ENCODE peak calls at places on chromosomes 3 and 15, in four cellular contexts. S, I, Q and Z are unnamed samples.

GRCh38 chr3:168088106-168088722 is 7.5 kb downstream of the GOLIM4 start:
- DNase-seq in S (no peak), I (peak), Q (no peak), Z (no peak)

GRCh38 chr15:101266034-101266433 is 11.3 kb downstream of the SELENOS start:
- DNase-seq in S (no peak), I (peak), Q (no peak), Z (no peak)

GRCh38 chr3:42803800-42804112 is 534 bp downstream of the HIGD1A start:
- DNase-seq in S (no peak), I (peak), Q (peak), Z (no peak)

GRCh38 chr3:4681301-4681700 is 188.2 kb downstream of the ITPR1 start:
- DNase-seq in S (no peak), I (no peak), Q (no peak), Z (no peak)

GRCh38 chr3:113054552-113054951 is 63.8 kb downstream of the GTPBP8 start:
- DNase-seq in S (no peak), I (no peak), Q (no peak), Z (no peak)

GRCh38 chr3:30628931-30629590 is 22.7 kb downstream of the TGFBR2 start:
- DNase-seq in S (no peak), I (no peak), Q (peak), Z (no peak)

GRCh38 chr3:46006646-46007045 is 11.0 kb upstream of the FYCO1 start:
- DNase-seq in S (no peak), I (no peak), Q (no peak), Z (no peak)

GRCh38 chr15:93210995-93211394 is 122.0 kb upstream of the RGMA start:
- DNase-seq in S (no peak), I (peak), Q (no peak), Z (no peak)

GRCh38 chr3:17795733-17796132 is 53.3 kb upstream of the TBC1D5 start:
- DNase-seq in S (no peak), I (no peak), Q (no peak), Z (no peak)

GRCh38 chr3:119350114-119350513 is 55.9 kb downstream of the ARHGAP31 start:
- DNase-seq in S (no peak), I (peak), Q (no peak), Z (no peak)

GRCh38 chr3:119352235-119352634 is 58.1 kb downstream of the ARHGAP31 start:
- DNase-seq in S (no peak), I (no peak), Q (no peak), Z (no peak)

GRCh38 chr3:119349353-119349752 is 55.2 kb downstream of the ARHGAP31 start:
- DNase-seq in S (no peak), I (peak), Q (no peak), Z (no peak)

GRCh38 chr3:119356646-119357045 is 62.5 kb downstream of the ARHGAP31 start:
- DNase-seq in S (no peak), I (no peak), Q (no peak), Z (no peak)

GRCh38 chr3:119352863-119353527 is 58.8 kb downstream of the ARHGAP31 start:
- DNase-seq in S (no peak), I (no peak), Q (no peak), Z (no peak)
- TF ChIP-seq CTCF in S (no peak), I (peak), Q (no peak), Z (peak)

DNA sequence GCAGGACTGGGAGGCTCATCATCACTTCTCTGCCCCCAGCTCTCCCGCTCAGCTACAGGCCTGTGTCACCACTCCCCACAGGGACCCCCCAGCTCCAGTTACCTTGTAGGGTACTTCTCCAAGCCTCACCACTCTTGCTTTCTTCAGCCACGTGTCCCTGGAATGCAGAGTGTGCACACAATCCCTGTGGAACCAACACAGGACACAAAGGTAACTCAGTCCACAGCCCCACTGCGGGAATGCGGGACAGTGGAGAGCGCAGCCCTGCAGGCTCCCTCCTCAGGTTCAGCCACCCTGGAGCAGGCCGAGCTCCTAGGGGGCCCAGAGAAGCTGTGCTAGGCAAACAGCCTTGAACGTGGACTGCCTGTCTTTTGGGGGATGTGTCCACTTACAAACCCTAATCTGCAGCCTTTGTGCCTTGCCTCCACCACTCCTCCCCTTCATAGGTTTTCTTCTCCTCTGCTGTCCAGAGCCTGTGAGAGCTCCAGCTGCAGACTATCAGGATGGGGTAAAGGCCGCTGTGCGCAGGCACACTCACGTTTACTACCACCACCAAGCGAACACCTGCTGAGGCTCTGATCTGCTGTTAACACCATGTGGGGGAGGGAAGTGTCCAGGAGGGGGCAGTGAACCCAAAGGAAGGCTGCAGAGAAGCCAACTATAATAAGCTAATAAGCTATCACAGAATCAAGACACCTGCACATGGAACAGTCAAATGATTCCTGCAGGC is 26.0 kb downstream of the XPC start:
- DNase-seq in S (no peak), I (peak), Q (no peak), Z (no peak)
- TF ChIP-seq CTCF in S (no peak), I (peak), Q (no peak), Z (peak)

GRCh38 chr15:42688301-42688700 is 48.6 kb downstream of the CDAN1 start:
- DNase-seq in S (no peak), I (no peak), Q (no peak), Z (no peak)
- TF ChIP-seq CTCF in S (no peak), I (no peak), Q (no peak), Z (no peak)

GRCh38 chr15:76866008-76866407 is 39.1 kb downstream of the SCAPER start:
- DNase-seq in S (no peak), I (no peak), Q (no peak), Z (no peak)

GRCh38 chr15:76863693-76864092 is 41.4 kb downstream of the SCAPER start:
- DNase-seq in S (no peak), I (no peak), Q (no peak), Z (no peak)

GRCh38 chr15:76865548-76865991 is 39.6 kb downstream of the SCAPER start:
- DNase-seq in S (no peak), I (no peak), Q (no peak), Z (no peak)

GRCh38 chr15:76868740-76869139 is 36.4 kb downstream of the SCAPER start:
- DNase-seq in S (no peak), I (no peak), Q (no peak), Z (no peak)

GRCh38 chr15:76866716-76867321 is 38.3 kb downstream of the SCAPER start:
- DNase-seq in S (no peak), I (no peak), Q (no peak), Z (no peak)
- TF ChIP-seq CTCF in S (no peak), I (peak), Q (no peak), Z (peak)

GRCh38 chr3:52851348-52851747 is 16.5 kb upstream of the MUSTN1 start:
- DNase-seq in S (no peak), I (peak), Q (no peak), Z (peak)
- TF ChIP-seq CTCF in S (no peak), I (peak), Q (no peak), Z (peak)

GRCh38 chr3:24165583-24165982 is 220.5 kb downstream of the NR1D2 start:
- DNase-seq in S (no peak), I (no peak), Q (no peak), Z (no peak)
- TF ChIP-seq CTCF in S (no peak), I (no peak), Q (no peak), Z (no peak)

DNA sequence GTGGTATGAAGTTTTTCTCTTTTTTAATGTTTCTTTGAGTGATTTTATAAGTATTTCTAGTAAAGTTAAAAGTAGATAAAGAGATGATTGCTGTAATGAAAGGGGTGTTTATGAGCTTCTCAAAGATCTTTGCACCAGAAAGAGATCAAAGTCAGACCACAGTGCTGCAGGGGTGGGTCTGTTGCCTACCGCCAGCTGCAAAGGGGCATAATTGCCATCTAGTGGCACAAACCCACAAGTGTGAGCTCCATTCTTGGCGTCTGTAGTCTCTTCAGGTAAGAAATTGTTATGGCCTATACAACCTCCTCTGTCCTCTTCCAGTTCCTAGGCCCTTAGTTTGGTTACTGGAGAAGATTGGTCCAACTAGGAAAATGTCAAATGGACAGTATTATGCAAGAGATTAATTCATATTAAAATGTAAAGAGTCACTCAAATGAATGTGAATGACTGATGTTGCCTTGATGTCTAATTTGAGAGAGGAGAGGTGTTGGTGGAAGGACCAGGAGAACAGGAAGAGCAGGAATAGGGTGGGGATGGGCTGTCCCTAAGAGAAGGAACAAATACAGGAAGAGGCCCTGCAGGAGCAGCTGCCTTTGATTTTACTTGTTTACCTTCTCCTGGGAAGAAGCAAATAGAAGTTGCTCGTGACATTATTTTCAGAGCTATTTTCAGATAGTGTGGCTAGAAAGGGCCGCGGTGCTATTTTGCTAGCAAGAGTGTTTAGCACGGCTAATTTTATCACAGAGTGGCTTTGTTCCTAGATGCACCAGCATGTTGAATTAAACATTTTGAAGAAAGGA is 53.0 kb upstream of the GSK3B start:
- DNase-seq in S (no peak), I (peak), Q (peak), Z (no peak)
- TF ChIP-seq CTCF in S (no peak), I (peak), Q (peak), Z (peak)

DNA sequence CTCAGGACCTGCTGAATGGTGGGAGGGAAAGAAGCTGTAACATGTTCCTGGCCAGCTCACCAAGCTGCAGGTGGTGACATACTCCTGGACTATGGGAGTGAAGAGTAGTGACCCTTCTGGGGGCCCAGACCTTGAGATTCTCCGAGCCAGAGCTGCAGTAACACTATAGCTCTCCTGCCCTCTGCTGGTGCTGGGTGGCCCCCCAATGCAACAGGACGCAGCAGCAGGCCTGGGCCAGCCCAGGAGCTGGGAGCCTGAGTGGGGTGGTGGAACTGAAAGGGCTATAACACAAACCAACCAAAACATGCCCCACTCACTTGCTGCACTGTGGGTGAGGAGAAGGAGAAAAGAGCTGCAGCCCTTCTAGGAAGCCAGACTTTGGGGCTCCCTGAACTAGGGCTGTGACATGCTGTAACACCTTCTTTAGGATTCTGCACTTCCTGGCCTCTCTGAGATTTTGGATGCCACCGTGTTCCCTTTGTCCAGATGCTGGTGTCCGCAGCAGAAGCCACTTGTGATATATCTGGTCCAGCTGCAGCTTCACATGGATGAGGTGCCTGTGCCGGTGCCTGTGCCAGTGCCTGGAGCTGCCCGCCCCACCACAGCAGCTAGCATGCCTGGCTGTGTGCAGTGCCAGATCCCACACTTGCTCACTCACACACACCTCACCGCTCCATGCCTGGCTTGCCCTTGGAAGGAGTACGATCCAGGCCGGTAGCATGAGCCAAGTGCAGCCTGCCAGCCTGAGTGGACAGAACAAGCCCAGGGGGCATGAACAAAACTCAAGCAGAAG is 636.8 kb upstream of the KCNMB2 start:
- DNase-seq in S (no peak), I (peak), Q (no peak), Z (no peak)
- TF ChIP-seq CTCF in S (no peak), I (peak), Q (no peak), Z (no peak)

GRCh38 chr3:35042210-35042960 is 596.9 kb upstream of the ARPP21 start:
- DNase-seq in S (no peak), I (no peak), Q (peak), Z (no peak)
- TF ChIP-seq CTCF in S (no peak), I (no peak), Q (no peak), Z (no peak)